ENCODE peak calls at places on chromosomes 7 and 10, in ten cellular contexts. T, K, N, B, Q, S, X, F, Z and J are unnamed samples.
A peak's percentile ranks its signal among the peaks of the same experiment; 100 is the strongest.

GRCh38 chr10:99382181-99382580 is 48.2 kb downstream of the GOT1 start:
- DNase-seq in K (no peak), S (no peak), N (no peak), F (no peak), T (no peak), Q (no peak), X (no peak), Z (no peak), B (no peak), J (no peak)

GRCh38 chr10:127996586-127996985 is 89.7 kb downstream of the PTPRE start:
- DNase-seq in K (no peak), F (peak; percentile 23), Z (no peak), Q (peak; percentile 44), S (no peak), T (no peak), B (no peak), X (no peak), N (no peak), J (no peak)

GRCh38 chr10:43404675-43405221 is 4.2 kb downstream of the HNRNPF start:
- DNase-seq in S (no peak), Z (no peak), T (no peak), X (no peak), K (no peak), N (no peak), B (no peak), F (no peak), Q (no peak), J (no peak)

GRCh38 chr10:47440207-47440606 is 43.7 kb downstream of the ANXA8 start:
- DNase-seq in Q (no peak), F (no peak), N (no peak), B (no peak), Z (no peak), X (no peak), K (no peak), T (no peak), S (no peak), J (no peak)

GRCh38 chr7:132532237-132532734 is 44.0 kb downstream of the PLXNA4 start:
- DNase-seq in Z (no peak), K (no peak), T (no peak), X (no peak), S (no peak), Q (no peak), B (no peak), F (no peak), N (no peak), J (no peak)

GRCh38 chr10:75243426-75243825 is 7.7 kb upstream of the COMTD1 start:
- DNase-seq in Z (no peak), F (no peak), X (no peak), N (no peak), T (no peak), B (no peak), K (no peak), S (no peak), Q (no peak), J (no peak)

GRCh38 chr10:129322872-129323271 is 144.2 kb upstream of the MGMT start:
- DNase-seq in Q (no peak), Z (no peak), B (no peak), K (no peak), F (no peak), X (no peak), T (no peak), S (no peak), N (no peak), J (no peak)

GRCh38 chr7:39605087-39605486 is 18.3 kb upstream of the RALA start:
- DNase-seq in F (no peak), B (no peak), S (no peak), Z (no peak), K (no peak), Q (peak; percentile 85), N (peak; percentile 64), X (no peak), T (no peak), J (no peak)

GRCh38 chr10:17617031-17617911 is at the start of gene HACD1:
- DNase-seq in X (peak; percentile 60), B (peak; percentile 87), T (peak; percentile 55), F (peak; percentile 80), S (no peak), N (peak; percentile 71), K (peak; percentile 73), Z (peak; percentile 62), Q (peak; percentile 72), J (peak; percentile 69)

GRCh38 chr10:102770108-102770482 is 26.3 kb downstream of the WBP1L start:
- DNase-seq in S (no peak), T (no peak), K (no peak), N (no peak), Z (no peak), Q (no peak), F (no peak), X (no peak), B (no peak), J (no peak)

GRCh38 chr7:11748884-11749283 is 83.1 kb downstream of the THSD7A start:
- DNase-seq in B (no peak), Q (no peak), X (no peak), K (no peak), Z (no peak), S (no peak), N (no peak), F (peak; percentile 18), T (no peak), J (no peak)

GRCh38 chr10:35783305-35783838 is 141.3 kb upstream of the FZD8 start:
- DNase-seq in K (no peak), X (no peak), F (no peak), N (peak; percentile 3), B (no peak), Q (peak; percentile 62), T (no peak), Z (no peak), S (no peak), J (no peak)

GRCh38 chr7:1233328-1234048 is 816 bp downstream of the UNCX start:
- DNase-seq in N (no peak), B (peak; percentile 66), Z (no peak), T (no peak), Q (no peak), X (no peak), F (no peak), K (no peak), S (no peak), J (no peak)

GRCh38 chr10:122186822-122187810 is 84.0 kb upstream of the BTBD16 start:
- DNase-seq in S (no peak), Z (no peak), B (no peak), K (no peak), Q (peak; percentile 31), X (no peak), N (no peak), T (no peak), F (no peak), J (no peak)

GRCh38 chr7:45589915-45590678 is 15.9 kb downstream of the ADCY1 start:
- DNase-seq in T (no peak), X (no peak), Q (no peak), Z (no peak), N (no peak), S (no peak), B (no peak), K (no peak), F (no peak), J (no peak)

GRCh38 chr7:36972140-36972518 is 247.8 kb upstream of the AOAH start:
- DNase-seq in K (peak; percentile 25), B (peak; percentile 37), F (peak; percentile 60), Q (no peak), S (no peak), X (no peak), N (no peak), T (no peak), Z (no peak), J (no peak)

GRCh38 chr10:90642136-90642535 is 215.7 kb downstream of the HTR7 start:
- DNase-seq in X (no peak), F (no peak), T (no peak), Z (no peak), K (no peak), N (no peak), Q (peak; percentile 77), B (no peak), S (no peak), J (no peak)

GRCh38 chr10:122632031-122632430 is 67.6 kb downstream of the C10orf120 start:
- DNase-seq in F (no peak), X (no peak), T (no peak), Q (no peak), S (no peak), K (peak; percentile 1), N (no peak), B (no peak), Z (no peak), J (no peak)

GRCh38 chr10:124321433-124322072 is 97.2 kb downstream of the OAT start:
- DNase-seq in S (no peak), T (no peak), Z (no peak), X (no peak), N (no peak), F (no peak), Q (no peak), B (no peak), K (no peak), J (peak; percentile 2)

GRCh38 chr7:70037171-70037933 is 439.1 kb downstream of the AUTS2 start:
- DNase-seq in Z (no peak), Q (peak; percentile 31), T (no peak), X (no peak), N (no peak), K (no peak), S (no peak), B (no peak), F (no peak), J (no peak)

GRCh38 chr10:101031796-101032636 is 982 bp downstream of the SFXN3 start:
- DNase-seq in S (no peak), Z (peak; percentile 61), Q (peak; percentile 73), X (peak; percentile 76), K (peak; percentile 42), B (peak; percentile 53), N (peak; percentile 70), F (peak; percentile 89), T (peak; percentile 82), J (peak; percentile 91)

GRCh38 chr7:81299272-81299671 is 380.4 kb upstream of the SEMA3C start:
- DNase-seq in B (no peak), K (no peak), X (no peak), T (no peak), S (peak; percentile 88), N (peak; percentile 96), Q (peak; percentile 98), F (peak; percentile 53), Z (no peak), J (no peak)

GRCh38 chr7:50272808-50273207 is 31.7 kb upstream of the IKZF1 start:
- DNase-seq in Q (no peak), F (no peak), T (no peak), S (no peak), N (no peak), Z (no peak), B (no peak), K (no peak), X (no peak), J (no peak)

GRCh38 chr10:6151087-6151977 is 51.4 kb upstream of the PFKFB3 start:
- DNase-seq in N (peak; percentile 71), Q (peak; percentile 53), Z (peak; percentile 78), T (peak; percentile 59), F (peak; percentile 74), B (peak; percentile 80), X (peak; percentile 56), K (no peak), S (no peak), J (peak; percentile 57)

GRCh38 chr7:132492841-132493445 is 83.3 kb downstream of the PLXNA4 start:
- DNase-seq in K (no peak), B (no peak), Q (no peak), T (no peak), S (no peak), F (no peak), N (no peak), X (no peak), Z (no peak), J (no peak)

GRCh38 chr7:144842377-144842851 is 6.6 kb upstream of the TPK1 start:
- DNase-seq in F (peak; percentile 40), T (peak; percentile 50), S (no peak), Q (no peak), B (peak; percentile 66), N (no peak), X (peak; percentile 34), Z (peak; percentile 38), K (no peak), J (no peak)

GRCh38 chr10:5527332-5528200 is 2.8 kb downstream of the CALML3 start:
- DNase-seq in N (no peak), Q (no peak), F (no peak), B (no peak), Z (no peak), S (no peak), K (peak; percentile 17), T (no peak), X (no peak), J (peak; percentile 60)

GRCh38 chr10:103960103-103960502 is 6.8 kb upstream of the SLK start:
- DNase-seq in S (no peak), N (no peak), K (no peak), F (no peak), X (no peak), B (no peak), Q (no peak), T (no peak), Z (no peak), J (no peak)